ENCODE peak calls at places on chromosomes 13 and 19, in five cellular contexts. F is cardiac muscle cell, N is Caco-2, Z is psoas muscle, T is HT1080. L is an unnamed sample.

GRCh38 chr19:15299568-15300409 is 32.5 kb downstream of the BRD4 start:
- DNase-seq in F (no peak), N (no peak), Z (no peak), T (no peak), L (no peak)

GRCh38 chr19:17943284-17944221 is 10.7 kb downstream of the CCDC124 start:
- DNase-seq in F (peak), N (no peak), Z (no peak), T (no peak), L (no peak)

GRCh38 chr13:32947886-32948285 is 68.3 kb upstream of the KL start:
- DNase-seq in F (no peak), N (no peak), Z (no peak), T (no peak), L (no peak)

GRCh38 chr13:24183741-24184182 is 23.2 kb downstream of the SPATA13 start:
- DNase-seq in F (no peak), N (no peak), Z (no peak), T (no peak), L (no peak)

GRCh38 chr19:55526216-55527196 is 10.4 kb downstream of the SBK2 start:
- DNase-seq in F (peak), N (no peak), Z (peak), T (peak), L (peak)

GRCh38 chr13:99922631-99923404 is 48.7 kb downstream of the ZIC5 start:
- DNase-seq in F (no peak), N (no peak), Z (no peak), T (no peak), L (no peak)

GRCh38 chr13:112756967-112757758 is 67.3 kb downstream of the ATP11A start:
- DNase-seq in F (no peak), N (no peak), Z (no peak), T (no peak), L (no peak)

GRCh38 chr19:29308977-29309520 is 96.1 kb upstream of the UQCRFS1 start:
- DNase-seq in F (no peak), N (no peak), Z (no peak), T (no peak), L (no peak)

GRCh38 chr13:35283856-35284255 is 192.6 kb downstream of the MAB21L1 start:
- DNase-seq in F (no peak), N (no peak), Z (no peak), T (peak), L (no peak)

GRCh38 chr13:113093580-113094409 is 11.8 kb upstream of the F7 start:
- DNase-seq in F (no peak), N (no peak), Z (no peak), T (no peak), L (peak)

GRCh38 chr13:45194081-45194939 is 6.5 kb downstream of the KCTD4 start:
- DNase-seq in F (no peak), N (no peak), Z (no peak), T (no peak), L (peak)

GRCh38 chr13:40590112-40590862 is 76.2 kb downstream of the FOXO1 start:
- DNase-seq in F (no peak), N (no peak), Z (no peak), T (no peak), L (no peak)

GRCh38 chr13:38947049-38947448 is 43.6 kb downstream of the STOML3 start:
- DNase-seq in F (no peak), N (no peak), Z (no peak), T (no peak), L (no peak)

GRCh38 chr19:11446652-11447301 is 11.3 kb downstream of the PRKCSH start:
- DNase-seq in F (peak), N (no peak), Z (peak), T (no peak), L (no peak)

GRCh38 chr19:49710372-49710951 is 19.5 kb downstream of the CPT1C start:
- DNase-seq in F (no peak), N (no peak), Z (no peak), T (no peak), L (no peak)

GRCh38 chr13:33316890-33317289 is 31.3 kb upstream of the STARD13 start:
- DNase-seq in F (no peak), N (no peak), Z (no peak), T (no peak), L (no peak)

GRCh38 chr13:43191561-43191960 is 168.2 kb downstream of the DNAJC15 start:
- DNase-seq in F (peak), N (no peak), Z (no peak), T (no peak), L (no peak)

L was measured in left lung.